ENCODE peak calls at places on chromosomes 16 and 17, in five cellular contexts. J is AG04449; Y is choroid plexus epithelial cell; Z is posterior cingulate gyrus; X is stimulated activated CD4-positive, alpha-beta T cell treated with anti-CD3 and anti-CD28 coated beads, Interleukin-15, amount 100 ng/mL, for 24 hours. N is an unnamed sample.
A peak's percentile ranks its signal among the peaks of the same experiment; 100 is the strongest.

GRCh38 chr17:61635913-61636432 is 45.0 kb upstream of the NACA2 start:
- DNase-seq in Y (peak; percentile 81), Z (peak; percentile 9), J (no peak), X (peak; percentile 59), N (peak; percentile 76)

GRCh38 chr16:79599837-79600635 is 501 bp downstream of the MAF start:
- DNase-seq in J (no peak), X (peak; percentile 60), Y (peak; percentile 49), Z (peak; percentile 65), N (peak; percentile 37)

GRCh38 chr17:81251091-81251942 is 12.2 kb downstream of the NDUFAF8 start:
- DNase-seq in Z (no peak), Y (no peak), J (no peak), X (no peak), N (no peak)

GRCh38 chr16:11794447-11794846 is 2.6 kb downstream of the ZC3H7A start:
- DNase-seq in Y (no peak), X (no peak), J (no peak), Z (no peak), N (no peak)

GRCh38 chr17:43900858-43901754 is 6.2 kb downstream of the MPP2 start:
- DNase-seq in Y (no peak), X (no peak), Z (no peak), J (no peak), N (no peak)

GRCh38 chr17:19016881-19017280 is 12.3 kb upstream of the FAM83G start:
- DNase-seq in Y (no peak), Z (no peak), X (no peak), J (no peak), N (no peak)

GRCh38 chr17:74373838-74374606 is 6.7 kb downstream of the GPR142 start:
- DNase-seq in Z (peak; percentile 74), J (no peak), Y (no peak), X (no peak), N (no peak)

GRCh38 chr16:81266680-81267095 is 28.2 kb downstream of the BCO1 start:
- DNase-seq in J (no peak), Z (no peak), X (peak; percentile 25), Y (no peak), N (peak; percentile 55)

GRCh38 chr17:18197535-18198194 is 14.0 kb downstream of the ALKBH5 start:
- DNase-seq in J (no peak), Y (no peak), X (no peak), Z (no peak), N (no peak)

GRCh38 chr16:23324727-23325126 is 22.6 kb downstream of the SCNN1B start:
- DNase-seq in Y (no peak), Z (no peak), J (no peak), X (no peak), N (no peak)

GRCh38 chr17:6893382-6894205 is 62.1 kb upstream of the TEKT1 start:
- DNase-seq in X (no peak), Y (no peak), Z (no peak), J (no peak), N (no peak)

GRCh38 chr17:1690544-1691221 is 6.0 kb upstream of the PRPF8 start:
- DNase-seq in Z (no peak), X (no peak), Y (no peak), J (no peak), N (no peak)

GRCh38 chr16:51524555-51525373 is 373.7 kb upstream of the SALL1 start:
- DNase-seq in Y (peak; percentile 71), Z (peak; percentile 38), J (no peak), X (no peak), N (no peak)

GRCh38 chr16:62190426-62190825 is 154.2 kb upstream of the CDH8 start:
- DNase-seq in Z (no peak), X (no peak), J (no peak), Y (peak; percentile 1), N (no peak)

GRCh38 chr17:30095507-30096244 is 20.9 kb upstream of the NSRP1 start:
- DNase-seq in X (no peak), Z (no peak), Y (peak; percentile 90), J (no peak), N (no peak)

GRCh38 chr17:74245818-74246204 is 28.2 kb upstream of the DNAI2 start:
- DNase-seq in Z (no peak), J (no peak), Y (no peak), X (no peak), N (no peak)

GRCh38 chr16:56389554-56389953 is 35.8 kb downstream of the AMFR start:
- DNase-seq in J (peak; percentile 97), Y (peak; percentile 97), X (no peak), Z (no peak), N (no peak)

GRCh38 chr17:2058521-2059124 is 3.7 kb downstream of the HIC1 start:
- DNase-seq in Z (peak; percentile 52), X (peak; percentile 80), Y (peak; percentile 91), J (no peak), N (peak; percentile 76)

GRCh38 chr16:75552951-75553350 is 3.1 kb downstream of the TMEM231 start:
- DNase-seq in Z (no peak), Y (no peak), J (no peak), X (no peak), N (no peak)

GRCh38 chr17:55286681-55287589 is 22.2 kb downstream of the HLF start:
- DNase-seq in Z (no peak), J (no peak), X (no peak), Y (peak; percentile 69), N (no peak)

N was measured in activated CD8-positive, alpha-beta T cell treated with anti-CD3 and anti-CD28 coated beads for 36 hours.